ENCODE peak calls at places on chromosomes 16 and 17, in six cellular contexts. M is K562; G is AG04449; B is kidney epithelial cell; H is breast epithelium; W is CD4-positive, alpha-beta T cell. X is an unnamed sample.

GRCh38 chr16:1331712-1332617 is 1.5 kb upstream of the BAIAP3 start:
- DNase-seq in H (peak), W (no peak), G (no peak), B (peak), M (peak), X (peak)

GRCh38 chr16:3872216-3872895 is 8.2 kb downstream of the CREBBP start:
- DNase-seq in M (no peak), G (no peak), W (no peak), H (no peak), B (no peak), X (no peak)

GRCh38 chr16:50146479-50147435 is 6.3 kb upstream of the TENT4B start:
- DNase-seq in M (no peak), G (no peak), H (no peak), W (no peak), B (peak), X (peak)

GRCh38 chr17:43601280-43602050 is 55.3 kb upstream of the ETV4 start:
- DNase-seq in B (no peak), H (no peak), W (no peak), M (no peak), G (no peak), X (no peak)

GRCh38 chr16:56558024-56558747 is 6.7 kb upstream of the MT4 start:
- DNase-seq in M (no peak), H (no peak), W (no peak), G (peak), B (peak), X (no peak)

GRCh38 chr16:50166511-50167500 is 13.7 kb downstream of the TENT4B start:
- DNase-seq in M (no peak), G (no peak), H (no peak), B (no peak), W (no peak), X (no peak)

GRCh38 chr17:30249460-30249859 is 14.0 kb upstream of the SLC6A4 start:
- DNase-seq in H (no peak), W (no peak), G (no peak), M (no peak), B (no peak), X (no peak)

GRCh38 chr17:43760254-43760852 is 1.8 kb upstream of the SOST start:
- DNase-seq in W (peak), G (peak), H (peak), M (peak), B (peak), X (peak)

GRCh38 chr16:85571813-85572619 is 41.1 kb upstream of the GSE1 start:
- DNase-seq in W (no peak), G (no peak), H (no peak), B (no peak), M (no peak), X (no peak)

GRCh38 chr17:37361543-37361942 is 14.2 kb upstream of the C17orf78 start:
- DNase-seq in B (no peak), H (no peak), G (no peak), W (no peak), M (no peak), X (no peak)

GRCh38 chr17:79020631-79021301 is 3.2 kb upstream of the C1QTNF1 start:
- DNase-seq in H (peak), G (no peak), W (no peak), M (no peak), B (no peak), X (no peak)

GRCh38 chr17:72244494-72244893 is 123.7 kb downstream of the SOX9 start:
- DNase-seq in H (no peak), M (no peak), W (no peak), B (no peak), G (no peak), X (no peak)

GRCh38 chr16:2512920-2513404 is 790 bp upstream of the ATP6V0C start:
- DNase-seq in W (no peak), G (no peak), H (no peak), M (peak), B (no peak), X (no peak)

DNA sequence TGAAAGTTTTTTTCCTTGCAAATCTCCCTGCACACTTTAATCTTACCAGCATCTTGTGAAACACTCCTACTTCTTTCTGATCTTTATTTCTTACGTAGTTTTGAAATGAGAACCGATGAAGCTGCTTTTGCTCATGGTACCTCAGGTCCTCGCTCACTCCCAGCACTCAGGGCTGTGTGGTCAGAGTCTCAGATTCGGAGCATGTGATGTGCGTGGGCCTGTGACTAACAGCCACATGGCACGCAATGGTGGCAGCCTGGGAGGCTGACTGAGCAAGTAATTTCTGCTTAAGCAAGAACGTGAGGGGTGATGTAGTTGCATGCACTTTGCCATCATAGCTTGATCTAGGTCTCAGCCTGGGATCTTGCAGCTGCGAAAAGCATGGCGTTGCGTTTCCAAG is 624.3 kb downstream of the MAF start:
- DNase-seq in H (no peak), G (no peak), W (no peak), M (no peak), B (no peak), X (no peak)
- TF ChIP-seq CTCF in H (no peak), G (no peak), W (no peak), M (no peak), B (no peak), X (no peak)

DNA sequence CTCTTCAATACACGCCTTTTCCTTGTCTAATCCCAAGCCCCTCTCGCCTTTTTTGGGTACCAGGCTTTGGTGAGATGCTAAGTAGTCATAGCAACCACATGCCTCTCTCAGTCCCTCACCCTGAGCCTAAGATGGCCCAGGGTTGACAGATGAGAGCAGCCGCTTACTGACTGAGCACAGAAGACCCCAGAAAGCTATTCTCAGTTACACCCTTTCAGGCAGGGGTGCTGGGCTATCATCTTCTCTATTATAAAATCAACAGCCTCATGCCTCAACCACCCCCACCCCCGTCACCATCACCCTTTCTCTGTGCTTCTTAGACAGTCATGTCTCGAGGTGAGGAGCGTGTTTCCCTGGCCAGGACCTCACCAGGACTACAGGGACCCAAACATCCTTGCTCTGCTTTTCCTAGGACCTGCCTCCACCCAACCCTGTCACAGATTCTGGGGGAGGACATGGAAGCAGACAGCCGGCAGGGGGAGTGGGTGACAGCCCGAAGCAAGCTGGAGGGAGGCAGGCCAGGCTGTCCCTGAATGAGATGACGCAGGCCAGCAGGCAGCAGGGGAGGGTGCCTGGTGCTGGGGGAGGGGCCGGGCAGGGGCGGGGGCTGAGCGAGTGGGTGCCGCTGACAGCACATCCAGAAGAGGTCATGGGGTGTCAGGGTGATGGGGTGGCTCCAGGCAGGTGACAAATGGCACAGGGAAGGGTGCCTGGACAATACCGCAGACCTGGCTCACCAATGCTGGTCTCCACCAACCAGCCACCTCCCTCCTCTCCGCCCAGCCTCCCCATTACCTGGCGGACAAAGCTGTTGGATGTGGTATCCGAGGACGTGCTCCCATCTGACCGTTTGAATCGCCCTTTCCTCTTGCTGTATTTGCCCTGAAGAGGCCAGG is 3.1 kb downstream of the CACNB1 start:
- DNase-seq in W (no peak), H (no peak), M (peak), G (no peak), B (no peak), X (no peak)
- TF ChIP-seq CTCF in W (no peak), H (no peak), M (peak), G (peak), B (peak), X (peak)

DNA sequence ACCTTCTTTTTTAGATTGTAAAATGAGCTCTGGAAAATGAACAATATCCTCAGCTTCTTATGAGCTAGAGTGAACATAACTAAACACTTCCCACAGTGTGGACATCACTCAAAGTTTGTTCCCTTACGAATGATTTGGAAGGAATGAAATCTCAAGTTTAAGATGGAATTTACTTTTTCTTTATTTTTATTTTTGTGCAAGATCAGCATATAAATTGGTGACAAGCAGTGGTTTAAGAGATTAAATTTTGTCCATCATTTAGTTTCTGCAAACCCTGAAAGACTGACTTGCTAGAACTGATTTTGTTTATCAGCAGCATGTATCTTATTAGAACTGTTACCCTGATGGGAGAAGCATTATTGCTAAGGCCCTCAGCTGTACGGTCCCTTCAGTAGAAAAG is 420.1 kb downstream of the CDH8 start:
- DNase-seq in H (no peak), G (no peak), B (no peak), M (no peak), W (no peak), X (no peak)
- TF ChIP-seq CTCF in H (no peak), G (no peak), B (no peak), M (no peak), W (no peak), X (no peak)

DNA sequence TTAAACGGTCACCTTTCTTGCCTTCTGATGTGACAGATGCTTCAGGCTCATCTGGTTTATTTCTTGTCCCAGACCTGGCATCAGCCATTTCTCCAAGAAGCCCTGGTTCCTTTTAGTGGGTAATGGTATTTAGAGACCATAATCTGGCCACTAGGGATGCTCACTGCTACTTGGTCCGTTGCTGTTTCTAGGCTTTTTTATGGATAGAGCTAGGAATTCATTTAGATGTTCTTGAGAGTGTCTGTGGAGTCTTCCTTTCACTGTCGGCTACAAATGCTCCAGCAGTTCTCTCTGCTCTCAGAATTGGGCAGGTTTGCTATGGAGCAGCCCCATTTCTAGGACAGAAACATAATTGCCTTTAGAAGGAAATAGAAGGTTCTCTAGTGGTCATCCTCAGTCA is 214.5 kb downstream of the KATNIP start:
- DNase-seq in M (no peak), W (no peak), H (no peak), G (no peak), B (no peak), X (no peak)
- TF ChIP-seq CTCF in M (no peak), W (no peak), H (no peak), G (no peak), B (no peak), X (no peak)

GRCh38 chr17:5139454-5139725 is 23.6 kb downstream of the USP6 start:
- DNase-seq in M (no peak), B (no peak), G (no peak), W (no peak), H (no peak), X (no peak)
- TF ChIP-seq CTCF in M (no peak), B (no peak), G (no peak), W (no peak), H (no peak), X (no peak)

DNA sequence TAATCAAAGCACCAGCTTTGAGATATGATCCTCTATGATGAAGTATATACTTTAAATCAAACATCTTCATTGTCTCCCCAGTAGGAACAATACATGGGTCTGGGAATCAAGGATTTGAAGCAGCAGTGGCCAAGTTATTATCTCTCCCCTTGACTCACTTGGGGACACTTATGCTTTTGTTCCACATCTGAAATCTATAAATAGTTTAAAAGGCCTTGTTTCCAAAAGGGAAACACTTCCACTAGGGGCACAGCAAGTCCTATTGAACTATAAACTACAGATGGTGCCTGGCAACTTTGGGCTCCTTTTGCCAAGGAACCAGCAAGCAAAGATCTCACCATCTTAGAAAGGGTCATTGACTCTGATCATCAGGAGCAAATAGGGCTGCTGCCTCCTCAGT is 16.0 kb upstream of the CEP112 start:
- DNase-seq in G (no peak), H (no peak), W (no peak), M (no peak), B (no peak), X (no peak)
- TF ChIP-seq CTCF in G (no peak), H (no peak), W (no peak), M (no peak), B (no peak), X (no peak)

X was measured in AG09319.